ENCODE peak calls at places on chromosomes 4 and X, in five cellular contexts. B is A549, P is upper lobe of left lung, S is ovary, T is tibial nerve. O is an unnamed sample.

GRCh38 chrX:25721564-25721963 is 416.6 kb upstream of the MAGEB18 start:
- DNase-seq in B (peak), P (no peak), S (no peak), T (no peak), O (no peak)

GRCh38 chr4:94762326-94762725 is 4.6 kb downstream of the BMPR1B start:
- DNase-seq in B (peak), P (no peak), S (no peak), T (no peak), O (no peak)

GRCh38 chrX:149830192-149830873 is 48.6 kb downstream of the MAGEA9 start:
- DNase-seq in B (no peak), P (no peak), S (no peak), T (no peak), O (no peak)

GRCh38 chr4:19947349-19947748 is 304.4 kb upstream of the SLIT2 start:
- DNase-seq in B (no peak), P (no peak), S (no peak), T (no peak), O (no peak)

GRCh38 chrX:150984164-150984824 is 1.2 kb downstream of the HMGB3 start:
- DNase-seq in B (no peak), P (no peak), S (no peak), T (no peak), O (no peak)

GRCh38 chr4:63218837-63219236 is 1190.4 kb downstream of the TECRL start:
- DNase-seq in B (no peak), P (no peak), S (no peak), T (no peak), O (no peak)

GRCh38 chr4:101102114-101102752 is 245.1 kb downstream of the PPP3CA start:
- DNase-seq in B (no peak), P (no peak), S (peak), T (peak), O (peak)

GRCh38 chrX:1274786-1275185 is 6.2 kb downstream of the CSF2RA start:
- DNase-seq in B (no peak), P (peak), S (no peak), T (no peak), O (no peak)

GRCh38 chrX:109352121-109352556 is 129.7 kb downstream of the GUCY2F start:
- DNase-seq in B (no peak), P (peak), S (peak), T (no peak), O (peak)

GRCh38 chr4:52143815-52144214 is 92.7 kb downstream of the SPATA18 start:
- DNase-seq in B (no peak), P (no peak), S (no peak), T (no peak), O (no peak)

GRCh38 chrX:20665441-20665840 is 398.7 kb upstream of the RPS6KA3 start:
- DNase-seq in B (no peak), P (no peak), S (no peak), T (no peak), O (no peak)

GRCh38 chr4:181911420-181911819 is 331.8 kb upstream of the TENM3 start:
- DNase-seq in B (no peak), P (no peak), S (no peak), T (no peak), O (no peak)

GRCh38 chrX:30713061-30713525 is 59.9 kb downstream of the GK start:
- DNase-seq in B (peak), P (peak), S (peak), T (peak), O (peak)

GRCh38 chr4:128844931-128845330 is 35.4 kb downstream of the JADE1 start:
- DNase-seq in B (no peak), P (peak), S (peak), T (peak), O (peak)

GRCh38 chr4:125744891-125745364 is 430.2 kb downstream of the FAT4 start:
- DNase-seq in B (no peak), P (no peak), S (no peak), T (no peak), O (no peak)

GRCh38 chr4:62709618-62710252 is 1509.6 kb downstream of the ADGRL3 start:
- DNase-seq in B (peak), P (no peak), S (no peak), T (no peak), O (no peak)

GRCh38 chrX:110108381-110108796 is 105.5 kb downstream of the TMEM164 start:
- DNase-seq in B (no peak), P (peak), S (no peak), T (peak), O (peak)

GRCh38 chr4:140802591-140802990 is 46.4 kb upstream of the TBC1D9 start:
- DNase-seq in B (no peak), P (no peak), S (no peak), T (no peak), O (no peak)

GRCh38 chrX:69503835-69504625 is at the start of gene NALF2:
- DNase-seq in B (peak), P (peak), S (peak), T (peak), O (peak)

GRCh38 chrX:110061138-110061537 is 58.2 kb downstream of the TMEM164 start:
- DNase-seq in B (no peak), P (no peak), S (no peak), T (no peak), O (no peak)

GRCh38 chrX:41308884-41309655 is 24.9 kb upstream of the DDX3X start:
- DNase-seq in B (no peak), P (peak), S (no peak), T (no peak), O (no peak)

GRCh38 chr4:86927843-86928395 is 6.9 kb upstream of the AFF1 start:
- DNase-seq in B (peak), P (no peak), S (peak), T (peak), O (no peak)

GRCh38 chrX:65607070-65607742 is 60.2 kb upstream of the MSN start:
- DNase-seq in B (no peak), P (no peak), S (no peak), T (no peak), O (no peak)

GRCh38 chr4:78644744-78645330 is 93.3 kb downstream of the ANXA3 start:
- DNase-seq in B (peak), P (peak), S (peak), T (peak), O (peak)

GRCh38 chr4:4856071-4857000 is 3.1 kb upstream of the MSX1 start:
- DNase-seq in B (no peak), P (no peak), S (no peak), T (no peak), O (no peak)

GRCh38 chr4:95360911-95361695 is 187.7 kb downstream of the UNC5C start:
- DNase-seq in B (no peak), P (no peak), S (no peak), T (no peak), O (no peak)

GRCh38 chr4:126899382-126899801 is 733.4 kb upstream of the INTU start:
- DNase-seq in B (peak), P (no peak), S (no peak), T (no peak), O (no peak)

GRCh38 chr4:20254517-20255250 is 3.0 kb downstream of the SLIT2 start:
- DNase-seq in B (no peak), P (no peak), S (peak), T (no peak), O (no peak)

GRCh38 chr4:113064244-113064643 is 14.8 kb downstream of the ANK2 start:
- DNase-seq in B (no peak), P (no peak), S (no peak), T (no peak), O (no peak)

GRCh38 chr4:136873555-136873954 is 658.7 kb downstream of the PCDH18 start:
- DNase-seq in B (no peak), P (no peak), S (no peak), T (no peak), O (no peak)

GRCh38 chr4:5719329-5720055 is 8.5 kb downstream of the EVC start:
- DNase-seq in B (no peak), P (no peak), S (no peak), T (no peak), O (no peak)

GRCh38 chr4:126395661-126396060 is 1080.9 kb downstream of the FAT4 start:
- DNase-seq in B (peak), P (no peak), S (no peak), T (no peak), O (no peak)

GRCh38 chr4:48546336-48546735 is 56.3 kb downstream of the ZAR1 start:
- DNase-seq in B (peak), P (no peak), S (no peak), T (peak), O (no peak)

GRCh38 chr4:185810746-185811508 is 1.1 kb downstream of the SORBS2 start:
- DNase-seq in B (no peak), P (no peak), S (no peak), T (no peak), O (no peak)

GRCh38 chrX:118736394-118737010 is 9.1 kb downstream of the IL13RA1 start:
- DNase-seq in B (no peak), P (no peak), S (no peak), T (no peak), O (no peak)

GRCh38 chrX:2654436-2655340 is 36.4 kb upstream of the CD99 start:
- DNase-seq in B (peak), P (no peak), S (no peak), T (no peak), O (peak)

GRCh38 chr4:71184195-71184781 is 154.5 kb upstream of the SLC4A4 start:
- DNase-seq in B (peak), P (peak), S (peak), T (peak), O (peak)

GRCh38 chrX:136584545-136584944 is 52.5 kb downstream of the VGLL1 start:
- DNase-seq in B (no peak), P (no peak), S (no peak), T (no peak), O (no peak)

GRCh38 chr4:54609310-54609709 is 48.4 kb upstream of the KIT start:
- DNase-seq in B (no peak), P (no peak), S (no peak), T (no peak), O (no peak)

GRCh38 chr4:54614094-54614493 is 43.7 kb upstream of the KIT start:
- DNase-seq in B (no peak), P (no peak), S (no peak), T (no peak), O (no peak)
- TF ChIP-seq POLR2A in B (no peak), P (no peak), S (no peak), T (no peak), O (no peak)

GRCh38 chr4:3709846-3710441 is 56.2 kb upstream of the ADRA2C start:
- DNase-seq in B (no peak), P (no peak), S (no peak), T (no peak), O (no peak)

GRCh38 chr4:3711183-3712111 is 54.7 kb upstream of the ADRA2C start:
- DNase-seq in B (no peak), P (no peak), S (no peak), T (no peak), O (no peak)

GRCh38 chr4:3709061-3709845 is 56.9 kb upstream of the ADRA2C start:
- DNase-seq in B (no peak), P (no peak), S (no peak), T (no peak), O (no peak)

GRCh38 chr4:3712112-3712805 is 53.9 kb upstream of the ADRA2C start:
- DNase-seq in B (no peak), P (no peak), S (no peak), T (no peak), O (no peak)

GRCh38 chr4:3710451-3711182 is 55.6 kb upstream of the ADRA2C start:
- DNase-seq in B (no peak), P (no peak), S (no peak), T (no peak), O (no peak)
- TF ChIP-seq EP300 in B (no peak), P (no peak), S (no peak), T (no peak), O (no peak)

DNA sequence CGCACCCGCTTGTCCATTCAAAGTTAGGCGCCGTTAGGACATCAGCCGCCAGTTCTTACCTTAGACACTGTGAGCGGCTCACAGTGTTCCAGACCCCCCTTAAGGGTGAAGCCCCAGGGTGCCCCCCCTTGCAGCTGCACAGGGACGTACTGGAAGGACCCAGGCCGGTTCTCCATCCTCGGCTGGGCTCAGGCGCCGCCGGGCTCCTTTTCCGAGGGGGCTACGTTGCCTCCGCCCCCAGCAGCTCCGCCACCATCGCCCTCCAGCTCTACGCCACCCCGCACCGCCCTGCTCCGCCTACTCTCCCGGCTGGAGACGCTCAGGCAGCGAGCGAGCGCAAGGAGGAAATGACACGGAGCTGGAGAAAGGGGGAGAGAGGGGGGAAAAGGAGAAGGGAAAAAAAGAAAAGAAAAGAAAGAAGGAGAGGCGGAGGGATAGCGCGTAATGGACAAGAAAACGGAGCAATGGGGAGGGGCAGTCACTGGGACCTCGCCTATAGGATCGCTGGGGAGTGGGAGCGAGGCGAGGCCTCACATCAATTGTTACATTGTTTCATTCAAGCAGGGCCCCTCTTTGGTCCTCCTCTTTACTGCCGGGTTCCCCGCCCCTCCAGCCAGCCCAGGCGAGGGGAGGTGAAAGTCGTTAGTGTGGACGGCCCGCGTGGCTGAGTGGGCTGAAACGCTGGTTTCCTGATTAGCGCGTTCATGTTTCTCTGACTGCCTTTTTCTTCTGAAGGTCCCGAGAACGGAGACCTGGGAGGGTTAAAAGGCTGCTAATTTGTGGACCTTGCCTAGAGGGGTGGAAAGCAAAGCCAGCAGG is at the start of gene SHROOM4:
- DNase-seq in B (no peak), P (peak), S (peak), T (peak), O (peak)
- H3K27ac ChIP-seq in B (peak), P (peak), S (no peak), T (peak), O (peak)

DNA sequence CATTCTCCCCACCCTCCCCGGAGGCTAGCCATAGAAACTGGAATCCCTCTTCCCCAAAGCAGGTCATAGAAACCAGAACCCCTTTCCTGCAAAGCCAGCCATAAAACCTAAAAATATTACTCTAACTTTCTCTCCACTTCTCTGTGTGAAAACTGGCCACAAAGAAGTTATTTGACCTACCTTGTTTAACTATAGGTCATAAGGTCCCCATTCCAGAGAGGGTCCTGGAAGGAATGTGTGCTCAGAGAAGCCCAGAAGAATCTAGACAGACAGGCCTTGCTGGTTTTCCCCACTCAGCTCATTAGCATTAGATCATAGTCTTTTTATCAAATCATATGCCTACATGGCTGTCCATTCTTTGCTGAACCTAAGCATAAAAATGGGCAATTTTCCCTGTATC is 52.8 kb upstream of the TEX13A start:
- DNase-seq in B (no peak), P (no peak), S (no peak), T (no peak), O (no peak)
- TF ChIP-seq POLR2A in B (no peak), P (no peak), S (no peak), T (no peak), O (no peak)

GRCh38 chr4:107862658-107863057 is 37.9 kb downstream of the SGMS2 start:
- DNase-seq in B (peak), P (peak), S (no peak), T (no peak), O (peak)
- TF ChIP-seq EP300 in B (no peak), P (peak), S (no peak), T (no peak), O (no peak)

GRCh38 chr4:175440776-175441175 is 371.3 kb downstream of the GPM6A start:
- DNase-seq in B (no peak), P (no peak), S (no peak), T (no peak), O (no peak)

GRCh38 chr4:175447006-175447405 is 365.1 kb downstream of the GPM6A start:
- DNase-seq in B (no peak), P (no peak), S (no peak), T (no peak), O (no peak)

GRCh38 chr4:175441256-175441655 is 370.8 kb downstream of the GPM6A start:
- DNase-seq in B (no peak), P (no peak), S (no peak), T (no peak), O (no peak)

GRCh38 chr4:175443547-175443946 is 368.5 kb downstream of the GPM6A start:
- DNase-seq in B (no peak), P (no peak), S (no peak), T (no peak), O (no peak)

GRCh38 chr4:175444512-175444911 is 367.6 kb downstream of the GPM6A start:
- DNase-seq in B (no peak), P (no peak), S (no peak), T (no peak), O (no peak)
- H3K27ac ChIP-seq in B (no peak), P (no peak), S (no peak), T (no peak), O (no peak)

GRCh38 chr4:674172-675035 is at the start of the genes ATP5ME and MYL5:
- DNase-seq in B (peak), P (peak), S (peak), T (peak), O (peak)
- TF ChIP-seq POLR2A in B (peak), P (peak), S (peak), T (peak), O (no peak)

DNA sequence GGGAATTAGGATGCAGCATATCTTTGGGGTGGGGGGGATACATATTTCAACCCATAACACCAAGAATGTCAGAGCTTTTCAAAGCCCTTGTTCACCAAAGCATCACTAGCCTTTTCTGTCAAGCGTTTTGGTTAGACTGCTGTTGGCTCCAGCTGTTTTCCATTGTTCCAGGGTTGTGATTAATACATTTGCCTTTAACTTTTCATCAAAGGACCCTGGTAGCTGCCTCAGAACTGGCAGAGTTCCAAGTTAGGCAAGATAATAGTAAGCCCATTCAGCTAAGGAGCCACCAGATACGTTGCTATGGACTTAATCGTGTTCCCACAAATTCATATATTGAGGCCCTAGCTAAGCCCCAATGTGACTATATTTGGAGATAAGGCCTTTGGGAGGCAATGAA is 37.1 kb downstream of the ENOPH1 start:
- DNase-seq in B (no peak), P (no peak), S (no peak), T (no peak), O (no peak)
- TF ChIP-seq EP300 in B (no peak), P (no peak), S (no peak), T (no peak), O (no peak)